ENCODE peak calls at places on chromosomes 13 and 19, in ten cellular contexts. One of them, this sample, is unnamed.

GRCh38 chr19:2064788-2065524 is 13.9 kb upstream of the MKNK2 start:
- DNase-seq in KG1: no peak
- DNase-seq in CD8-positive, alpha-beta memory T cell: no peak
- DNase-seq in skeletal muscle cell: no peak
- DNase-seq in stimulated activated CD8-positive, alpha-beta memory T cell treated with anti-CD3 and anti-CD28 coated beads, Interleukin-15, amount 100 ng/mL, for 24 hours: no peak
- DNase-seq in nucleus accumbens: no peak
- DNase-seq in activated CD4-positive, alpha-beta T cell treated with anti-CD3 and anti-CD28 coated beads for 48 hours: no peak
- DNase-seq in endothelial cell: no peak
- DNase-seq in NCI-H146: no peak
- DNase-seq in NCI-H1105 treated with DMSO at 0.1 percent for 48 hours: no peak
- DNase-seq in this sample: no peak

GRCh38 chr13:47499358-47500150 is 501.5 kb downstream of the SUCLA2 start:
- DNase-seq in endothelial cell: no peak
- DNase-seq in KG1: peak; percentile 23
- DNase-seq in nucleus accumbens: no peak
- DNase-seq in activated CD4-positive, alpha-beta T cell treated with anti-CD3 and anti-CD28 coated beads for 48 hours: no peak
- DNase-seq in stimulated activated CD8-positive, alpha-beta memory T cell treated with anti-CD3 and anti-CD28 coated beads, Interleukin-15, amount 100 ng/mL, for 24 hours: no peak
- DNase-seq in NCI-H1105 treated with DMSO at 0.1 percent for 48 hours: no peak
- DNase-seq in skeletal muscle cell: peak; percentile 92
- DNase-seq in CD8-positive, alpha-beta memory T cell: no peak
- DNase-seq in NCI-H146: no peak
- DNase-seq in this sample: no peak

GRCh38 chr13:48542581-48543341 is 9.9 kb upstream of the RCBTB2 start:
- DNase-seq in endothelial cell: peak; percentile 39
- DNase-seq in nucleus accumbens: no peak
- DNase-seq in stimulated activated CD8-positive, alpha-beta memory T cell treated with anti-CD3 and anti-CD28 coated beads, Interleukin-15, amount 100 ng/mL, for 24 hours: no peak
- DNase-seq in KG1: no peak
- DNase-seq in NCI-H146: peak; percentile 75
- DNase-seq in activated CD4-positive, alpha-beta T cell treated with anti-CD3 and anti-CD28 coated beads for 48 hours: no peak
- DNase-seq in skeletal muscle cell: no peak
- DNase-seq in NCI-H1105 treated with DMSO at 0.1 percent for 48 hours: peak; percentile 16
- DNase-seq in CD8-positive, alpha-beta memory T cell: no peak
- DNase-seq in this sample: no peak

GRCh38 chr13:30880151-30880551 is 25.9 kb upstream of the MEDAG start:
- DNase-seq in NCI-H1105 treated with DMSO at 0.1 percent for 48 hours: no peak
- DNase-seq in skeletal muscle cell: no peak
- DNase-seq in NCI-H146: no peak
- DNase-seq in KG1: no peak
- DNase-seq in activated CD4-positive, alpha-beta T cell treated with anti-CD3 and anti-CD28 coated beads for 48 hours: no peak
- DNase-seq in stimulated activated CD8-positive, alpha-beta memory T cell treated with anti-CD3 and anti-CD28 coated beads, Interleukin-15, amount 100 ng/mL, for 24 hours: no peak
- DNase-seq in endothelial cell: no peak
- DNase-seq in CD8-positive, alpha-beta memory T cell: no peak
- DNase-seq in nucleus accumbens: no peak
- DNase-seq in this sample: no peak

GRCh38 chr13:109667754-109668360 is 118.5 kb downstream of the IRS2 start:
- DNase-seq in skeletal muscle cell: no peak
- DNase-seq in activated CD4-positive, alpha-beta T cell treated with anti-CD3 and anti-CD28 coated beads for 48 hours: no peak
- DNase-seq in KG1: no peak
- DNase-seq in stimulated activated CD8-positive, alpha-beta memory T cell treated with anti-CD3 and anti-CD28 coated beads, Interleukin-15, amount 100 ng/mL, for 24 hours: no peak
- DNase-seq in nucleus accumbens: no peak
- DNase-seq in NCI-H1105 treated with DMSO at 0.1 percent for 48 hours: peak; percentile 27
- DNase-seq in NCI-H146: peak; percentile 40
- DNase-seq in endothelial cell: no peak
- DNase-seq in CD8-positive, alpha-beta memory T cell: no peak
- DNase-seq in this sample: no peak

GRCh38 chr19:821228-821975 is at the start of gene PLPPR3:
- DNase-seq in stimulated activated CD8-positive, alpha-beta memory T cell treated with anti-CD3 and anti-CD28 coated beads, Interleukin-15, amount 100 ng/mL, for 24 hours: no peak
- DNase-seq in endothelial cell: peak; percentile 50
- DNase-seq in CD8-positive, alpha-beta memory T cell: no peak
- DNase-seq in activated CD4-positive, alpha-beta T cell treated with anti-CD3 and anti-CD28 coated beads for 48 hours: no peak
- DNase-seq in KG1: no peak
- DNase-seq in NCI-H1105 treated with DMSO at 0.1 percent for 48 hours: no peak
- DNase-seq in NCI-H146: no peak
- DNase-seq in skeletal muscle cell: no peak
- DNase-seq in nucleus accumbens: no peak
- DNase-seq in this sample: no peak

GRCh38 chr19:4066176-4066606 is 508 bp downstream of the ZBTB7A start:
- DNase-seq in activated CD4-positive, alpha-beta T cell treated with anti-CD3 and anti-CD28 coated beads for 48 hours: peak; percentile 57
- DNase-seq in NCI-H1105 treated with DMSO at 0.1 percent for 48 hours: no peak
- DNase-seq in skeletal muscle cell: no peak
- DNase-seq in nucleus accumbens: no peak
- DNase-seq in NCI-H146: no peak
- DNase-seq in endothelial cell: peak; percentile 33
- DNase-seq in KG1: no peak
- DNase-seq in stimulated activated CD8-positive, alpha-beta memory T cell treated with anti-CD3 and anti-CD28 coated beads, Interleukin-15, amount 100 ng/mL, for 24 hours: no peak
- DNase-seq in CD8-positive, alpha-beta memory T cell: peak; percentile 62
- DNase-seq in this sample: peak; percentile 60

GRCh38 chr13:41064493-41064892 is 3.2 kb downstream of the WBP4 start:
- DNase-seq in skeletal muscle cell: no peak
- DNase-seq in activated CD4-positive, alpha-beta T cell treated with anti-CD3 and anti-CD28 coated beads for 48 hours: no peak
- DNase-seq in KG1: no peak
- DNase-seq in CD8-positive, alpha-beta memory T cell: no peak
- DNase-seq in NCI-H1105 treated with DMSO at 0.1 percent for 48 hours: no peak
- DNase-seq in NCI-H146: no peak
- DNase-seq in stimulated activated CD8-positive, alpha-beta memory T cell treated with anti-CD3 and anti-CD28 coated beads, Interleukin-15, amount 100 ng/mL, for 24 hours: no peak
- DNase-seq in endothelial cell: no peak
- DNase-seq in nucleus accumbens: no peak
- DNase-seq in this sample: no peak

GRCh38 chr19:11422163-11423068 is 3.3 kb upstream of the RGL3 start:
- DNase-seq in stimulated activated CD8-positive, alpha-beta memory T cell treated with anti-CD3 and anti-CD28 coated beads, Interleukin-15, amount 100 ng/mL, for 24 hours: peak; percentile 39
- DNase-seq in endothelial cell: peak; percentile 39
- DNase-seq in CD8-positive, alpha-beta memory T cell: peak; percentile 70
- DNase-seq in NCI-H146: peak; percentile 89
- DNase-seq in activated CD4-positive, alpha-beta T cell treated with anti-CD3 and anti-CD28 coated beads for 48 hours: peak; percentile 77
- DNase-seq in KG1: no peak
- DNase-seq in skeletal muscle cell: no peak
- DNase-seq in NCI-H1105 treated with DMSO at 0.1 percent for 48 hours: no peak
- DNase-seq in nucleus accumbens: no peak
- DNase-seq in this sample: peak; percentile 85

GRCh38 chr19:33781536-33781935 is 15.1 kb upstream of the KCTD15 start:
- DNase-seq in stimulated activated CD8-positive, alpha-beta memory T cell treated with anti-CD3 and anti-CD28 coated beads, Interleukin-15, amount 100 ng/mL, for 24 hours: no peak
- DNase-seq in KG1: no peak
- DNase-seq in nucleus accumbens: no peak
- DNase-seq in NCI-H146: no peak
- DNase-seq in NCI-H1105 treated with DMSO at 0.1 percent for 48 hours: no peak
- DNase-seq in CD8-positive, alpha-beta memory T cell: no peak
- DNase-seq in skeletal muscle cell: no peak
- DNase-seq in activated CD4-positive, alpha-beta T cell treated with anti-CD3 and anti-CD28 coated beads for 48 hours: no peak
- DNase-seq in endothelial cell: no peak
- DNase-seq in this sample: no peak

GRCh38 chr19:18513868-18514267 is 8.0 kb downstream of the ELL start:
- DNase-seq in nucleus accumbens: no peak
- DNase-seq in NCI-H1105 treated with DMSO at 0.1 percent for 48 hours: no peak
- DNase-seq in activated CD4-positive, alpha-beta T cell treated with anti-CD3 and anti-CD28 coated beads for 48 hours: no peak
- DNase-seq in stimulated activated CD8-positive, alpha-beta memory T cell treated with anti-CD3 and anti-CD28 coated beads, Interleukin-15, amount 100 ng/mL, for 24 hours: no peak
- DNase-seq in NCI-H146: no peak
- DNase-seq in CD8-positive, alpha-beta memory T cell: no peak
- DNase-seq in endothelial cell: no peak
- DNase-seq in KG1: no peak
- DNase-seq in skeletal muscle cell: no peak
- DNase-seq in this sample: no peak

GRCh38 chr19:54574051-54574450 is 461 bp downstream of the LILRA2 start:
- DNase-seq in skeletal muscle cell: no peak
- DNase-seq in KG1: no peak
- DNase-seq in nucleus accumbens: no peak
- DNase-seq in NCI-H1105 treated with DMSO at 0.1 percent for 48 hours: no peak
- DNase-seq in NCI-H146: no peak
- DNase-seq in activated CD4-positive, alpha-beta T cell treated with anti-CD3 and anti-CD28 coated beads for 48 hours: no peak
- DNase-seq in stimulated activated CD8-positive, alpha-beta memory T cell treated with anti-CD3 and anti-CD28 coated beads, Interleukin-15, amount 100 ng/mL, for 24 hours: no peak
- DNase-seq in CD8-positive, alpha-beta memory T cell: no peak
- DNase-seq in endothelial cell: no peak
- DNase-seq in this sample: no peak

GRCh38 chr13:92097337-92097903 is 699.0 kb downstream of the GPC5 start:
- DNase-seq in CD8-positive, alpha-beta memory T cell: no peak
- DNase-seq in stimulated activated CD8-positive, alpha-beta memory T cell treated with anti-CD3 and anti-CD28 coated beads, Interleukin-15, amount 100 ng/mL, for 24 hours: no peak
- DNase-seq in NCI-H1105 treated with DMSO at 0.1 percent for 48 hours: no peak
- DNase-seq in activated CD4-positive, alpha-beta T cell treated with anti-CD3 and anti-CD28 coated beads for 48 hours: no peak
- DNase-seq in nucleus accumbens: no peak
- DNase-seq in skeletal muscle cell: peak; percentile 4
- DNase-seq in endothelial cell: no peak
- DNase-seq in NCI-H146: no peak
- DNase-seq in KG1: no peak
- DNase-seq in this sample: no peak

GRCh38 chr13:104954210-104954609 is 1581.3 kb downstream of the EFNB2 start:
- DNase-seq in CD8-positive, alpha-beta memory T cell: no peak
- DNase-seq in nucleus accumbens: no peak
- DNase-seq in NCI-H1105 treated with DMSO at 0.1 percent for 48 hours: no peak
- DNase-seq in endothelial cell: no peak
- DNase-seq in skeletal muscle cell: peak; percentile 67
- DNase-seq in KG1: no peak
- DNase-seq in activated CD4-positive, alpha-beta T cell treated with anti-CD3 and anti-CD28 coated beads for 48 hours: no peak
- DNase-seq in NCI-H146: no peak
- DNase-seq in stimulated activated CD8-positive, alpha-beta memory T cell treated with anti-CD3 and anti-CD28 coated beads, Interleukin-15, amount 100 ng/mL, for 24 hours: no peak
- DNase-seq in this sample: no peak

GRCh38 chr19:54481326-54481930 is 8.3 kb upstream of the CDC42EP5 start:
- DNase-seq in KG1: peak; percentile 41
- DNase-seq in activated CD4-positive, alpha-beta T cell treated with anti-CD3 and anti-CD28 coated beads for 48 hours: peak; percentile 47
- DNase-seq in CD8-positive, alpha-beta memory T cell: peak; percentile 33
- DNase-seq in skeletal muscle cell: no peak
- DNase-seq in nucleus accumbens: no peak
- DNase-seq in stimulated activated CD8-positive, alpha-beta memory T cell treated with anti-CD3 and anti-CD28 coated beads, Interleukin-15, amount 100 ng/mL, for 24 hours: no peak
- DNase-seq in endothelial cell: peak; percentile 64
- DNase-seq in NCI-H1105 treated with DMSO at 0.1 percent for 48 hours: peak; percentile 69
- DNase-seq in NCI-H146: peak; percentile 58
- DNase-seq in this sample: peak; percentile 49

GRCh38 chr19:28397311-28397710 is 815.6 kb downstream of the UQCRFS1 start:
- DNase-seq in KG1: no peak
- DNase-seq in stimulated activated CD8-positive, alpha-beta memory T cell treated with anti-CD3 and anti-CD28 coated beads, Interleukin-15, amount 100 ng/mL, for 24 hours: no peak
- DNase-seq in NCI-H1105 treated with DMSO at 0.1 percent for 48 hours: no peak
- DNase-seq in skeletal muscle cell: no peak
- DNase-seq in NCI-H146: no peak
- DNase-seq in endothelial cell: no peak
- DNase-seq in nucleus accumbens: no peak
- DNase-seq in CD8-positive, alpha-beta memory T cell: no peak
- DNase-seq in activated CD4-positive, alpha-beta T cell treated with anti-CD3 and anti-CD28 coated beads for 48 hours: no peak
- DNase-seq in this sample: no peak

GRCh38 chr19:16051254-16052025 is 24.9 kb upstream of the TPM4 start:
- DNase-seq in endothelial cell: no peak
- DNase-seq in CD8-positive, alpha-beta memory T cell: peak; percentile 61
- DNase-seq in skeletal muscle cell: no peak
- DNase-seq in NCI-H146: no peak
- DNase-seq in stimulated activated CD8-positive, alpha-beta memory T cell treated with anti-CD3 and anti-CD28 coated beads, Interleukin-15, amount 100 ng/mL, for 24 hours: no peak
- DNase-seq in activated CD4-positive, alpha-beta T cell treated with anti-CD3 and anti-CD28 coated beads for 48 hours: peak; percentile 57
- DNase-seq in NCI-H1105 treated with DMSO at 0.1 percent for 48 hours: no peak
- DNase-seq in KG1: no peak
- DNase-seq in nucleus accumbens: no peak
- DNase-seq in this sample: no peak